ENCODE peak calls at places on chromosomes 11 and 22, in six cellular contexts. B is uterus, Z is prostate gland, T is AG10803, L is HL-60, C is astrocyte of the spinal cord. R is an unnamed sample.

GRCh38 chr11:94473177-94473799 is 20.4 kb downstream of the MRE11 start:
- DNase-seq in B (no peak), Z (no peak), T (peak), L (no peak), C (peak), R (no peak)

GRCh38 chr11:16773981-16774710 is 35.7 kb downstream of the C11orf58 start:
- DNase-seq in B (no peak), Z (no peak), T (peak), L (no peak), C (no peak), R (no peak)

GRCh38 chr11:64560139-64560771 is 30.8 kb upstream of the SLC22A12 start:
- DNase-seq in B (no peak), Z (no peak), T (no peak), L (no peak), C (no peak), R (no peak)

GRCh38 chr11:120343429-120343828 is 7.2 kb downstream of the ARHGEF12 start:
- DNase-seq in B (no peak), Z (no peak), T (no peak), L (no peak), C (no peak), R (no peak)

GRCh38 chr11:9787981-9788521 is 124.2 kb downstream of the SWAP70 start:
- DNase-seq in B (no peak), Z (no peak), T (peak), L (peak), C (peak), R (no peak)

GRCh38 chr11:1829039-1829820 is 5.6 kb upstream of the SYT8 start:
- DNase-seq in B (no peak), Z (peak), T (peak), L (no peak), C (peak), R (no peak)

GRCh38 chr22:20524004-20524481 is 16.6 kb downstream of the MED15 start:
- DNase-seq in B (no peak), Z (no peak), T (peak), L (no peak), C (no peak), R (no peak)

GRCh38 chr11:8273281-8273680 is 9.6 kb upstream of the LMO1 start:
- DNase-seq in B (no peak), Z (no peak), T (no peak), L (no peak), C (peak), R (no peak)

GRCh38 chr22:22384267-22384666 is 124.3 kb downstream of the ZNF280B start:
- DNase-seq in B (no peak), Z (no peak), T (no peak), L (no peak), C (no peak), R (no peak)

GRCh38 chr22:38782402-38783094 is 11.4 kb downstream of the DNAL4 start:
- DNase-seq in B (no peak), Z (no peak), T (peak), L (peak), C (peak), R (no peak)

GRCh38 chr11:68116126-68116525 is 5.1 kb downstream of the CHKA start:
- DNase-seq in B (no peak), Z (no peak), T (no peak), L (no peak), C (no peak), R (no peak)

GRCh38 chr11:21949741-21950413 is 243.0 kb upstream of the ANO5 start:
- DNase-seq in B (no peak), Z (no peak), T (no peak), L (no peak), C (no peak), R (no peak)

GRCh38 chr11:83007909-83008580 is 63.7 kb downstream of the RAB30 start:
- DNase-seq in B (peak), Z (no peak), T (no peak), L (no peak), C (no peak), R (peak)
- TF ChIP-seq CTCF in B (no peak), Z (no peak), T (no peak), L (no peak), C (no peak), R (no peak)

DNA sequence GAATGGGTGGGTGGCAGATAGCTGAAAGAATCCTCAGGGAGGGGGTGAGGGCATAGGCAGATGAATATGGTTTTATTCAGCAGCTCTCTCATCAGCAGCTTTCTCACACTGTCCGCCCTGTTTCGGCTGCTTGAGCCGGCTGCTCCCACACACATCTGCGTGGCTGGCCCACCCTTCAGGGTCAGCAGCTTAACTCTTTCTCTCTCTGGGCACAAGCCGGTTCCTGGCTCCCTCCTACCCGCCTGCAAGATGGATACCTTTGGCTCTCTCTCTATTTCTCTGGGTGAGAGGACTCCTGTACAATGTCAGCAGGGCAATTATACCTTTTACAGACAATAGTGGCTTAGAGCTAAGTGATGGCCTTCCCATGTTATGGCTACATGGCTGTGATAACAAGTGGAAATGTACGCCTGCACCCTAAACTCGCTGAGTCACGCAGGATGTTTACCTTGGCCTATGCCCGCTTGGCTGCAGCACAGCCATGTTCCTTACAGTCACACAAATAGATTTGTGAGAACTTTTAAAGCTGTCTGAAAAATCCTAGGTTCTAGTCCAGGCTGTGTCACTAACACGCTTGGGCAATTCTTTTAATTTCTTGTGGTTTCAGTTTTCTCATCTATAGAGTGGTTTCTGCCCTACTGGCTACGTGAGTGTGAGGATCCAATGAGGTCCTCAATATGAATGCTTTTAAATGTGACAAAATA is 4.1 kb downstream of the MMP20 start:
- DNase-seq in B (no peak), Z (no peak), T (peak), L (no peak), C (peak), R (no peak)
- TF ChIP-seq CTCF in B (no peak), Z (no peak), T (no peak), L (no peak), C (no peak), R (no peak)

GRCh38 chr11:57703341-57703740 is 8.7 kb downstream of the MED19 start:
- DNase-seq in B (no peak), Z (no peak), T (no peak), L (no peak), C (no peak), R (no peak)

GRCh38 chr11:57709802-57710367 is 2.1 kb downstream of the MED19 start:
- DNase-seq in B (no peak), Z (no peak), T (no peak), L (no peak), C (no peak), R (no peak)

GRCh38 chr11:57700425-57700824 is 11.6 kb downstream of the MED19 start:
- DNase-seq in B (no peak), Z (no peak), T (no peak), L (no peak), C (no peak), R (no peak)

GRCh38 chr11:57699813-57700212 is 12.2 kb downstream of the MED19 start:
- DNase-seq in B (no peak), Z (no peak), T (no peak), L (no peak), C (no peak), R (no peak)

DNA sequence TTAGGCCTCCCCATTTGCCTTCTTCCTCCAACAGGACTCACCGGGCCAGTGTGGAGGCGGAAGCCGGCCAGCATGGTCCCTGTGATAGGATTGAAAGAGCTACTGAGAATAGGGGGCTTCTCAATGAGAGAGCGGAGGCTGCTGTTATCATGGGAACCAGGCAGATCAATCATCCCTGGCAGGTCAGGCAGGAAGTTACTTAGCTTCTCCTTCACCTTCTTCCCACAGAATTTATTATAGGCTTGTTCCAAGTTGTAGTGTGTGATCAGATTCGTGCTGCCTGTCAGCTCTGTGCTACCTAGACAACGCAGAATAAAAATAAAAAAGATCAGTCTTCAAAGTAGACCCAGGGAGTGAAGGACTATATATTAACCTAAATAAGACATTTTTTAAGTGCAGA is 7.1 kb downstream of the MED19 start:
- DNase-seq in B (no peak), Z (no peak), T (no peak), L (no peak), C (no peak), R (no peak)
- TF ChIP-seq CTCF in B (no peak), Z (no peak), T (no peak), L (no peak), C (no peak), R (no peak)

DNA sequence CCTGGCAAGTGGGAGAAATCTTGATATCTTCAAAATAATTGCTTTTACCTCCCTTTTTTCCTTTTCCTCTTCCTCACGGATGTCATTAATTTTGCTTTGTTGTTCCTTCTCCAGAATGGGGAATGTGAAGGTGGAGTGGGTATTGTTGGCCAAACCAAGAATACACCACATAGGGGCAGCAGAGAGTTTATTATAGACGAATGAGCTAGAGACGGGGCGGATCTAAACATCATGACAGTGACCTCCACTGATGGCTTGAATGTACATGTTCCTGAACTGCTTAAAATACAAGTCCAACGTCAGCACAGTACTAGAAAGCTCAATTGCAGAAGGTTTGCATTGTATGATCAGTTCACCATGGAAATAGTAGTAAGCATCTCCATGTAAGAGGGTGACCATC is 122.3 kb upstream of the SNX19 start:
- DNase-seq in B (no peak), Z (no peak), T (no peak), L (no peak), C (no peak), R (no peak)
- TF ChIP-seq CTCF in B (no peak), Z (no peak), T (peak), L (no peak), C (peak), R (peak)

GRCh38 chr22:26393929-26394328 is 35.1 kb upstream of the ASPHD2 start:
- DNase-seq in B (no peak), Z (no peak), T (no peak), L (no peak), C (no peak), R (no peak)
- TF ChIP-seq CTCF in B (no peak), Z (no peak), T (no peak), L (no peak), C (no peak), R (no peak)

DNA sequence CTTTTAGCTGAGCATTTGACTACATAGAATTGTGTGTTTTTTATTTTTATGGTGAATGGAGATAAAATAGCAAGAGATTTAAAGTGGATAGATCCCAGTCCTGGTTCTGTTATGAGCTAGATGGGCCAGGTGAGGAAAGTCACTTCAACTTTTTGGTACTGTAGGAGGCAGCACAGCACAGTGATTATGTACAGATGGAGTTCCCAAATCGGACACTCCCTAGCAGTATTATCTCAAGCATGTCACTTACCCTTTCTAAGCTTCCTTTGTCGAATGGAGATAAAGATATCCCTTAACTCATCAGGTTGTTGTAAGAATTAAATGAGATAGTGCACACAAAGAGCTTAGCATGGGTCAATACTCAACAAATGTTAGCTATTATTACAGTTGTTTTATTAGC is 5.3 kb downstream of the EXPH5 start:
- DNase-seq in B (no peak), Z (no peak), T (no peak), L (no peak), C (no peak), R (no peak)
- TF ChIP-seq CTCF in B (no peak), Z (no peak), T (no peak), L (no peak), C (no peak), R (no peak)

DNA sequence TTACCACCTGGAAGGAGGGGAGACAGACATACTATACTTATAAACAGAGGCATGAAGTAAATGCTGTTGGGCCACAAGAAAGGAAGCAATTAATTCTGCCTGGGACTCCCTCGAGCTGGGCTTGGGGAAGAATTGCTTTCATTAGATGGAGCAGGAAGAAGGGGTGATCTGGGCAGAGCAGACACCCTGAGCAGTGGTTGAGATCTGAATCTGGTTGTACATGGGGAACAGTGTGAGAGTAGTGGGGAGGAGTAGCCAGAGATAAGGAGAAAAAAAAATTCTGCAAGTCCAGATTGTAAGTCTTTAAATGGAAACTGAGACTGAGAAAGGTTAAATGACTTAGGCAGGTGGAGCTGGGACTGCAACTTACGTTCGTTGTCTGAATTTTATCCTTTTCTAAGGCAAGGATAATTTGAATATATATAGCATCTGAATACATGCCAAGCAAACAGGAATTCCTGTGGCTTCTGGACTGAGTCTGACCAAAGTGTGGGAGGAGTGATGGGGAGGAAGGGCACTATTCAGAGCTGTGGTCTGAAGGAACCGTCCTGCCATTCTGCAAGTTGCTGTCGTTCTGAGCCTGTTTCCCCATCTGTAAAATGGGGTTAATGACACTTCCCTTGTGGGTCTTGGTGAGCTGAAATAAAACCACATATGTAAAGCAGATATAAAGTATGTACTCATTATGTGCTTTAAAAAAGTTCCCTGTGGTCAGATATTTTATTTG is 7.9 kb downstream of the NCAM1 start:
- DNase-seq in B (no peak), Z (no peak), T (peak), L (no peak), C (peak), R (no peak)
- TF ChIP-seq CTCF in B (no peak), Z (no peak), T (no peak), L (no peak), C (no peak), R (no peak)